ENCODE peak calls at places on chromosomes 12 and 14, in five cellular contexts. Z is GM23338, U is RKO, F is osteocyte, W is cortex of kidney. L is an unnamed sample.
A peak's percentile ranks its signal among the peaks of the same experiment; 100 is the strongest.

GRCh38 chr12:90235642-90236041 is 527.0 kb upstream of the ATP2B1 start:
- DNase-seq in Z (no peak), U (no peak), F (no peak), W (no peak), L (no peak)

GRCh38 chr12:47554046-47554653 is 151.7 kb downstream of the RPAP3 start:
- DNase-seq in Z (no peak), U (no peak), F (no peak), W (no peak), L (no peak)

GRCh38 chr12:96073346-96074336 is 38.3 kb upstream of the LTA4H start:
- DNase-seq in Z (peak; percentile 26), U (no peak), F (no peak), W (no peak), L (no peak)

GRCh38 chr14:63993992-63994391 is 141.2 kb downstream of the SYNE2 start:
- DNase-seq in Z (peak; percentile 32), U (no peak), F (no peak), W (no peak), L (no peak)

GRCh38 chr12:1797991-1798733 is 22.2 kb upstream of the LRTM2 start:
- DNase-seq in Z (no peak), U (no peak), F (peak; percentile 84), W (no peak), L (no peak)

GRCh38 chr14:24279301-24280186 is 8.1 kb upstream of the RABGGTA start:
- DNase-seq in Z (no peak), U (no peak), F (no peak), W (no peak), L (peak; percentile 6)

GRCh38 chr14:103346286-103346685 is 12.2 kb downstream of the EIF5 start:
- DNase-seq in Z (no peak), U (no peak), F (no peak), W (no peak), L (no peak)

GRCh38 chr14:39050389-39050788 is 52.6 kb downstream of the SEC23A start:
- DNase-seq in Z (no peak), U (peak; percentile 24), F (no peak), W (no peak), L (no peak)

GRCh38 chr12:76020731-76021672 is 10.6 kb downstream of the PHLDA1 start:
- DNase-seq in Z (no peak), U (peak; percentile 100), F (no peak), W (no peak), L (peak; percentile 95)

GRCh38 chr12:19572920-19573558 is 133.7 kb downstream of the AEBP2 start:
- DNase-seq in Z (peak; percentile 93), U (peak; percentile 71), F (no peak), W (no peak), L (peak; percentile 49)

GRCh38 chr12:131867891-131868675 is 26.3 kb upstream of the ULK1 start:
- DNase-seq in Z (no peak), U (no peak), F (no peak), W (no peak), L (no peak)

GRCh38 chr14:95394981-95395737 is 75.5 kb upstream of the CLMN start:
- DNase-seq in Z (no peak), U (no peak), F (no peak), W (no peak), L (no peak)

GRCh38 chr12:16492820-16493797 is 112.9 kb downstream of the LMO3 start:
- DNase-seq in Z (no peak), U (no peak), F (no peak), W (no peak), L (no peak)

GRCh38 chr12:66398931-66399625 is 96.8 kb downstream of the HELB start:
- DNase-seq in Z (no peak), U (no peak), F (no peak), W (no peak), L (no peak)

GRCh38 chr14:22099942-22100763 is 426.5 kb upstream of the OR4E1 start:
- DNase-seq in Z (peak; percentile 92), U (peak; percentile 17), F (no peak), W (no peak), L (peak; percentile 68)

GRCh38 chr12:51390457-51391046 is 654 bp downstream of the GALNT6 start:
- DNase-seq in Z (no peak), U (peak; percentile 89), F (no peak), W (no peak), L (no peak)

GRCh38 chr14:20587489-20588154 is at the start of gene RNASE11:
- DNase-seq in Z (no peak), U (no peak), F (no peak), W (no peak), L (no peak)

GRCh38 chr12:3233813-3234212 is 156.6 kb downstream of the TSPAN9 start:
- DNase-seq in Z (no peak), U (no peak), F (no peak), W (no peak), L (no peak)

GRCh38 chr12:1926274-1926673 is 7.8 kb upstream of the CACNA2D4 start:
- DNase-seq in Z (no peak), U (no peak), F (no peak), W (no peak), L (no peak)

GRCh38 chr12:15701721-15702156 is 87.4 kb downstream of the EPS8 start:
- DNase-seq in Z (no peak), U (no peak), F (no peak), W (no peak), L (no peak)

GRCh38 chr12:5599378-5599777 is 167.5 kb downstream of the NTF3 start:
- DNase-seq in Z (no peak), U (no peak), F (no peak), W (no peak), L (no peak)

L was measured in SW480.